ENCODE peak calls at places on chromosomes 7 and 10, in seven cellular contexts. L, C, P, N, R, F and T are unnamed samples.

GRCh38 chr10:116183733-116184447 is 89.1 kb downstream of the GFRA1 start:
- DNase-seq in C (no peak), F (peak), P (no peak), L (no peak), R (no peak), N (peak), T (no peak)

GRCh38 chr10:22427101-22427500 is 81.8 kb downstream of the SPAG6 start:
- DNase-seq in L (no peak), R (no peak), P (no peak), N (peak), F (peak), C (no peak), T (no peak)

GRCh38 chr10:132229834-132230556 is 43.2 kb downstream of the DPYSL4 start:
- DNase-seq in P (peak), R (no peak), L (peak), C (no peak), F (peak), N (no peak), T (no peak)

GRCh38 chr10:15897282-15897681 is 37.0 kb upstream of the MINDY3 start:
- DNase-seq in R (no peak), C (no peak), P (no peak), F (peak), L (no peak), N (peak), T (no peak)

GRCh38 chr10:77428776-77429395 is 208.7 kb downstream of the KCNMA1 start:
- DNase-seq in R (peak), P (no peak), N (peak), L (no peak), C (no peak), F (peak), T (peak)

GRCh38 chr7:107877731-107878382 is 13.1 kb upstream of the DLD start:
- DNase-seq in R (no peak), P (no peak), F (no peak), N (no peak), C (no peak), L (no peak), T (no peak)

GRCh38 chr7:75938921-75939320 is 24.0 kb downstream of the POR start:
- DNase-seq in F (no peak), R (no peak), P (no peak), L (no peak), N (no peak), C (no peak), T (no peak)

GRCh38 chr7:143967398-143967797 is 12.8 kb downstream of the OR2F1 start:
- DNase-seq in L (no peak), C (no peak), R (no peak), F (no peak), P (no peak), N (no peak), T (no peak)

GRCh38 chr7:116195451-116195850 is 14.9 kb upstream of the TES start:
- DNase-seq in P (no peak), C (no peak), L (no peak), N (peak), F (peak), R (no peak), T (no peak)

GRCh38 chr7:8068892-8069686 is 100.5 kb downstream of the GLCCI1 start:
- DNase-seq in L (no peak), F (no peak), P (no peak), R (no peak), C (no peak), N (no peak), T (no peak)

GRCh38 chr7:37510043-37510634 is 61.5 kb upstream of the ELMO1 start:
- DNase-seq in N (peak), F (no peak), P (peak), R (no peak), C (no peak), L (no peak), T (no peak)

GRCh38 chr10:13698217-13698616 is 111.5 kb downstream of the PRPF18 start:
- DNase-seq in N (no peak), F (no peak), R (no peak), L (no peak), P (no peak), C (no peak), T (no peak)

GRCh38 chr7:148144827-148145226 is 445.7 kb upstream of the C7orf33 start:
- DNase-seq in R (no peak), F (no peak), L (no peak), C (no peak), N (peak), P (no peak), T (no peak)

GRCh38 chr7:13908667-13909382 is 80.6 kb downstream of the ETV1 start:
- DNase-seq in L (no peak), F (peak), N (peak), C (no peak), P (peak), R (no peak), T (no peak)

GRCh38 chr10:69382382-69383117 is 34.2 kb downstream of the TACR2 start:
- DNase-seq in N (peak), C (no peak), P (no peak), F (peak), L (no peak), R (no peak), T (no peak)

GRCh38 chr10:13831711-13832110 is 244.9 kb downstream of the PRPF18 start:
- DNase-seq in R (no peak), C (no peak), N (no peak), F (no peak), L (no peak), P (no peak), T (no peak)